ENCODE peak calls at places on chromosomes 3 and 15, in four cellular contexts. One of them, this sample, is unnamed.

GRCh38 chr15:100252779-100253417 is 88.9 kb downstream of the ADAMTS17 start:
- DNase-seq in H1: peak; percentile 20
- DNase-seq in A549: no peak
- DNase-seq in K562: no peak
- DNase-seq in this sample: no peak

GRCh38 chr15:26439681-26440080 is 333.2 kb downstream of the GABRB3 start:
- DNase-seq in A549: no peak
- DNase-seq in H1: no peak
- DNase-seq in K562: no peak
- DNase-seq in this sample: no peak

GRCh38 chr3:172750069-172750367 is 508 bp upstream of the ECT2 start:
- DNase-seq in K562: no peak
- DNase-seq in A549: no peak
- DNase-seq in H1: no peak
- DNase-seq in this sample: no peak

GRCh38 chr3:187739561-187740445 is 5.5 kb downstream of the BCL6 start:
- DNase-seq in H1: peak; percentile 93
- DNase-seq in A549: peak; percentile 83
- DNase-seq in K562: peak; percentile 86
- DNase-seq in this sample: no peak

GRCh38 chr3:42497009-42497731 is 5.3 kb upstream of the VIPR1 start:
- DNase-seq in H1: peak; percentile 61
- DNase-seq in A549: peak; percentile 72
- DNase-seq in K562: no peak
- DNase-seq in this sample: peak; percentile 40

GRCh38 chr3:52361893-52362292 is 45.8 kb downstream of the DNAH1 start:
- DNase-seq in A549: no peak
- DNase-seq in H1: no peak
- DNase-seq in K562: no peak
- DNase-seq in this sample: no peak

GRCh38 chr15:75049392-75049791 is 26.0 kb downstream of the PPCDC start:
- DNase-seq in K562: no peak
- DNase-seq in A549: no peak
- DNase-seq in H1: no peak
- DNase-seq in this sample: no peak

GRCh38 chr3:49132437-49133225 is at the start of gene LAMB2:
- DNase-seq in K562: peak; percentile 69
- DNase-seq in H1: peak; percentile 88
- DNase-seq in A549: peak; percentile 67
- DNase-seq in this sample: peak; percentile 79

GRCh38 chr3:186102687-186103086 is 6.2 kb downstream of the ETV5 start:
- DNase-seq in H1: no peak
- DNase-seq in K562: no peak
- DNase-seq in A549: peak; percentile 23
- DNase-seq in this sample: no peak

GRCh38 chr15:99818872-99819271 is 85.6 kb upstream of the LYSMD4 start:
- DNase-seq in H1: no peak
- DNase-seq in A549: no peak
- DNase-seq in K562: no peak
- DNase-seq in this sample: no peak

GRCh38 chr15:63506537-63507035 is 2.2 kb downstream of the USP3 start:
- DNase-seq in K562: no peak
- DNase-seq in H1: no peak
- DNase-seq in A549: peak; percentile 70
- DNase-seq in this sample: peak; percentile 58

GRCh38 chr15:94845391-94845718 is 614.0 kb downstream of the MCTP2 start:
- DNase-seq in H1: no peak
- DNase-seq in K562: no peak
- DNase-seq in A549: no peak
- DNase-seq in this sample: no peak

GRCh38 chr15:86916671-86917450 is 837.2 kb downstream of the AGBL1 start:
- DNase-seq in H1: no peak
- DNase-seq in A549: no peak
- DNase-seq in K562: no peak
- DNase-seq in this sample: no peak

GRCh38 chr3:32186097-32186496 is 52.4 kb upstream of the CMTM8 start:
- DNase-seq in H1: no peak
- DNase-seq in A549: no peak
- DNase-seq in K562: no peak
- DNase-seq in this sample: peak; percentile 94

GRCh38 chr3:131350506-131350905 is 31.1 kb upstream of the NUDT16 start:
- DNase-seq in A549: peak; percentile 13
- DNase-seq in K562: no peak
- DNase-seq in H1: no peak
- DNase-seq in this sample: no peak

GRCh38 chr3:88219138-88219792 is 69.5 kb downstream of the C3orf38 start:
- DNase-seq in A549: peak; percentile 52
- DNase-seq in K562: peak; percentile 45
- DNase-seq in H1: peak; percentile 66
- DNase-seq in this sample: peak; percentile 69

GRCh38 chr15:45253330-45253729 is 1.3 kb downstream of the SLC28A2 start:
- DNase-seq in H1: peak; percentile 47
- DNase-seq in A549: no peak
- DNase-seq in K562: no peak
- DNase-seq in this sample: no peak

GRCh38 chr3:4987374-4988296 is 8.4 kb downstream of the BHLHE40 start:
- DNase-seq in A549: no peak
- DNase-seq in H1: no peak
- DNase-seq in K562: peak; percentile 65
- DNase-seq in this sample: no peak

GRCh38 chr15:22918056-22918455 is 62.1 kb downstream of the CYFIP1 start:
- DNase-seq in A549: peak; percentile 37
- DNase-seq in H1: no peak
- DNase-seq in K562: no peak
- DNase-seq in this sample: no peak

GRCh38 chr15:73686781-73687256 is 2.6 kb downstream of the CD276 start:
- DNase-seq in H1: no peak
- DNase-seq in A549: peak; percentile 17
- DNase-seq in K562: peak; percentile 25
- DNase-seq in this sample: no peak

GRCh38 chr15:94229591-94230365 is 1.6 kb upstream of the MCTP2 start:
- DNase-seq in K562: no peak
- DNase-seq in H1: no peak
- DNase-seq in A549: no peak
- DNase-seq in this sample: no peak

GRCh38 chr3:45417949-45418847 is 29.8 kb downstream of the LARS2 start:
- DNase-seq in H1: no peak
- DNase-seq in K562: no peak
- DNase-seq in A549: no peak
- DNase-seq in this sample: no peak

GRCh38 chr15:29424118-29424517 is 154.5 kb upstream of the NSMCE3 start:
- DNase-seq in A549: peak; percentile 27
- DNase-seq in H1: no peak
- DNase-seq in K562: peak; percentile 22
- DNase-seq in this sample: no peak
- TF ChIP-seq PHF8 in A549: no peak
- TF ChIP-seq PHF8 in H1: no peak
- TF ChIP-seq PHF8 in K562: no peak
- TF ChIP-seq PHF8 in this sample: no peak

GRCh38 chr15:56365075-56365711 is at the start of gene TEX9:
- DNase-seq in H1: peak; percentile 91
- DNase-seq in K562: peak; percentile 90
- DNase-seq in A549: peak; percentile 90
- DNase-seq in this sample: peak; percentile 69
- TF ChIP-seq PHF8 in H1: peak; percentile 51
- TF ChIP-seq PHF8 in K562: peak; percentile 62
- TF ChIP-seq PHF8 in A549: peak; percentile 68
- TF ChIP-seq PHF8 in this sample: peak; percentile 85

DNA sequence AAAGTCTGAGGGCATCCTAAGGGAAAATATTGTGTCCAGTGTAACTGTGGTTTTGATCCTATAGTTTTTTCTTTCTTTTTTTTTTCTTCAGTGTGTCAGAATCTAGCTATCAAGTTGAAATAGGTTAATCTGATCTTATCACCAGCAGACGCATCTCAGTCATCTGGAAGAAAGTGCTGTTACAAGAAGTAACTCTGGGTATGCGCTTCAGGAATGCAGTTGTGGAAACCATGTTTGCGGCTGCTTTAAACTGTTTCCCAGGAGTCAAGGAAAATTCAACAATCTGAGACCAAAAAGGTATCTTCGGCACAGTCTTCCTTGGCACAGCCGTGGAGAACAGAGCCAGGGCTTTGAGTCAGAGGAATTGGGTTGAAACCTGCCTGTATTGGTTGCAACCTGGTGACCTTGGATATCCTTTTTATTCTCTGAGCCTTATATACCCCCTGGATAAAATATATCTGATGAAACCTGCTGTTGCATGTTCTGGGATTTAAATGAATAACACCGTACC is 59.9 kb downstream of the CD47 start:
- DNase-seq in K562: no peak
- DNase-seq in H1: no peak
- DNase-seq in A549: no peak
- DNase-seq in this sample: no peak
- TF ChIP-seq PHF8 in K562: no peak
- TF ChIP-seq PHF8 in H1: no peak
- TF ChIP-seq PHF8 in A549: no peak
- TF ChIP-seq PHF8 in this sample: no peak

DNA sequence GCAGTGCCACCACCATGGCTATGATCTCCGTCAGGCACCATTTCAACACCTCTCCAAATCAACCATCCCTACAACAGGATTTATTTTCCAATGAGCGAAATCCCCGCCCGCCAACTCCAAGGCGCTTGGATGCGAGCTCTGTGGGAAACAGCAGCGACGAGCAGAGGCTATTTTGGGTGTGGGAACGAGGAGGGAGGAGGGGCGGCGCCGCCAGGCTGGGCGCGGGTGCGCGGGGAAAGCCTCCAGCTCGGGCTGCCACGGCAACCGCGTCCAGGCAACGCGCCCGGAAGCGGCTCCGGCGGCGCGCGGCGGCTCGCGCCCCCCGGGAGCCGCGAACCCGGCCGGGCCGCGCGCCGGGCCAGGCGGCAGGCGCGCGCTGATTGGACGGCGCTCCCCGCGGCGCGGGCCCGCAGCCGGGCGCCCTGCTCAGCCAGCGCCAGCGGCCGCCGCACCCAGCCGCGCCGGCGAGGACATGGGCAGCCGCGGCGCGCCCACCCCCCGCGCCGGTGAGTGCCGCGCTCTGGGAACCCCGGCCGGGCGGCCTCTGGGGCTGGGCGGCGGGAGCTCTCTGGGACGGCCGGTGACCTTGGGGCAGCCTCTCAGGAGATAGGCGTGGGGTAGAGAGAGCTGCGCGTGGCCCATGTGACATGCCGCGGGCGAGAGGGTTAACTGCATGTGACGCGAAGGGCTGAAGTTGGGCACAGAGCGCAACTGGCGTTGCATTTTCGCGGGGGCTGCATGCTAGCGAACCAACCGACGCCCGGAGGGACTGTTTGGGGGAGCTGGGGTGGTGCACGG is at the start of gene FAM81A:
- DNase-seq in A549: peak; percentile 73
- DNase-seq in H1: peak; percentile 78
- DNase-seq in K562: peak; percentile 3
- DNase-seq in this sample: no peak
- TF ChIP-seq PHF8 in A549: no peak
- TF ChIP-seq PHF8 in H1: no peak
- TF ChIP-seq PHF8 in K562: no peak
- TF ChIP-seq PHF8 in this sample: peak; percentile 15

GRCh38 chr15:41079717-41080116 is 36.4 kb downstream of the INO80 start:
- DNase-seq in H1: no peak
- DNase-seq in K562: no peak
- DNase-seq in A549: no peak
- DNase-seq in this sample: no peak
- TF ChIP-seq PHF8 in H1: no peak
- TF ChIP-seq PHF8 in K562: no peak
- TF ChIP-seq PHF8 in A549: no peak
- TF ChIP-seq PHF8 in this sample: no peak